ENCODE peak calls at places on chromosome 5, in nine cellular contexts. J, I, L, X, Z, A, Y, K and U are unnamed samples.
A peak's percentile ranks its signal among the peaks of the same experiment; 100 is the strongest.

GRCh38 chr5:123454236-123454911 is 31.2 kb upstream of the CEP120 start:
- DNase-seq in J (peak; percentile 36), I (peak; percentile 60), L (peak; percentile 12), X (no peak), Z (no peak), A (peak; percentile 36), Y (no peak), K (no peak), U (peak; percentile 58)

GRCh38 chr5:143208365-143208641 is 195.2 kb downstream of the NR3C1 start:
- DNase-seq in J (no peak), I (no peak), L (no peak), X (no peak), Z (no peak), A (no peak), Y (no peak), K (no peak), U (no peak)

GRCh38 chr5:169629847-169630548 is 7.1 kb upstream of the DOCK2 start:
- DNase-seq in J (peak; percentile 86), I (no peak), L (peak; percentile 29), X (peak; percentile 90), Z (no peak), A (peak; percentile 81), Y (peak; percentile 89), K (no peak), U (peak; percentile 58)

GRCh38 chr5:173242675-173243085 is 7.7 kb upstream of the NKX2-5 start:
- DNase-seq in J (no peak), I (no peak), L (no peak), X (no peak), Z (no peak), A (no peak), Y (no peak), K (no peak), U (no peak)

GRCh38 chr5:32613050-32613672 is 27.8 kb downstream of the SUB1 start:
- DNase-seq in J (peak; percentile 87), I (peak; percentile 87), L (peak; percentile 51), X (peak; percentile 73), Z (peak; percentile 74), A (peak; percentile 86), Y (peak; percentile 78), K (peak; percentile 79), U (peak; percentile 66)

GRCh38 chr5:59724482-59725392 is 168.8 kb downstream of the PDE4D start:
- DNase-seq in J (peak; percentile 58), I (peak; percentile 59), L (peak; percentile 35), X (peak; percentile 45), Z (no peak), A (peak; percentile 80), Y (peak; percentile 59), K (no peak), U (peak; percentile 50)

GRCh38 chr5:125467222-125467621 is 720.8 kb upstream of the ZNF608 start:
- DNase-seq in J (no peak), I (no peak), L (no peak), X (no peak), Z (no peak), A (no peak), Y (no peak), K (no peak), U (no peak)

GRCh38 chr5:54249210-54250028 is 61.0 kb downstream of the ARL15 start:
- DNase-seq in J (peak; percentile 19), I (peak; percentile 11), L (no peak), X (peak; percentile 59), Z (no peak), A (no peak), Y (peak; percentile 19), K (no peak), U (no peak)

GRCh38 chr5:158123595-158123994 is 264.6 kb upstream of the CLINT1 start:
- DNase-seq in J (no peak), I (no peak), L (no peak), X (no peak), Z (no peak), A (no peak), Y (no peak), K (no peak), U (no peak)

GRCh38 chr5:16552666-16553343 is 64.0 kb downstream of the RETREG1 start:
- DNase-seq in J (peak; percentile 95), I (peak; percentile 61), L (peak; percentile 62), X (peak; percentile 72), Z (peak; percentile 86), A (peak; percentile 74), Y (peak; percentile 62), K (peak; percentile 28), U (peak; percentile 64)

GRCh38 chr5:122053181-122054109 is 24.6 kb downstream of the LOX start:
- DNase-seq in J (no peak), I (no peak), L (no peak), X (peak; percentile 60), Z (no peak), A (peak; percentile 57), Y (peak; percentile 55), K (peak; percentile 31), U (no peak)

GRCh38 chr5:127392762-127393161 is 102.2 kb downstream of the MEGF10 start:
- DNase-seq in J (no peak), I (no peak), L (no peak), X (no peak), Z (no peak), A (no peak), Y (no peak), K (no peak), U (no peak)

GRCh38 chr5:140764177-140765020 is 21.5 kb upstream of the PCDHA1 start:
- DNase-seq in J (no peak), I (no peak), L (no peak), X (no peak), Z (no peak), A (no peak), Y (no peak), K (no peak), U (peak; percentile 0)

GRCh38 chr5:65172486-65173129 is 309.1 kb downstream of the ADAMTS6 start:
- DNase-seq in J (no peak), I (peak; percentile 2), L (peak; percentile 96), X (peak; percentile 74), Z (no peak), A (peak; percentile 62), Y (peak; percentile 95), K (no peak), U (peak; percentile 97)

GRCh38 chr5:77697692-77698091 is 59.2 kb upstream of the OTP start:
- DNase-seq in J (no peak), I (no peak), L (no peak), X (no peak), Z (no peak), A (no peak), Y (no peak), K (no peak), U (no peak)

GRCh38 chr5:65395526-65396155 is 86.1 kb downstream of the ADAMTS6 start:
- DNase-seq in J (no peak), I (no peak), L (peak; percentile 23), X (peak; percentile 45), Z (no peak), A (peak; percentile 46), Y (peak; percentile 49), K (no peak), U (peak; percentile 15)

GRCh38 chr5:153619706-153620105 is 129.2 kb downstream of the GRIA1 start:
- DNase-seq in J (peak; percentile 19), I (peak; percentile 2), L (peak; percentile 64), X (peak; percentile 31), Z (no peak), A (peak; percentile 18), Y (peak; percentile 63), K (no peak), U (peak; percentile 94)

GRCh38 chr5:178516836-178517235 is 73.4 kb downstream of the COL23A1 start:
- DNase-seq in J (no peak), I (no peak), L (no peak), X (no peak), Z (no peak), A (no peak), Y (no peak), K (no peak), U (no peak)

GRCh38 chr5:130231786-130232185 is 327.5 kb downstream of the CHSY3 start:
- DNase-seq in J (no peak), I (no peak), L (peak; percentile 51), X (no peak), Z (no peak), A (no peak), Y (no peak), K (no peak), U (no peak)

GRCh38 chr5:151002250-151002649 is 18.1 kb upstream of the GPX3 start:
- DNase-seq in J (peak; percentile 70), I (peak; percentile 25), L (peak; percentile 36), X (peak; percentile 52), Z (no peak), A (peak; percentile 63), Y (peak; percentile 58), K (no peak), U (peak; percentile 57)

GRCh38 chr5:5584236-5584749 is 161.8 kb downstream of the ICE1 start:
- DNase-seq in J (no peak), I (no peak), L (no peak), X (no peak), Z (no peak), A (no peak), Y (no peak), K (no peak), U (no peak)
- H3K4me3 ChIP-seq in J (no peak overlapping the region), I (no peak overlapping the region), L (no peak overlapping the region), X (no peak overlapping the region), Z (no peak overlapping the region), A (no peak overlapping the region), Y (no peak overlapping the region), K (no peak overlapping the region), U (no peak overlapping the region)

DNA sequence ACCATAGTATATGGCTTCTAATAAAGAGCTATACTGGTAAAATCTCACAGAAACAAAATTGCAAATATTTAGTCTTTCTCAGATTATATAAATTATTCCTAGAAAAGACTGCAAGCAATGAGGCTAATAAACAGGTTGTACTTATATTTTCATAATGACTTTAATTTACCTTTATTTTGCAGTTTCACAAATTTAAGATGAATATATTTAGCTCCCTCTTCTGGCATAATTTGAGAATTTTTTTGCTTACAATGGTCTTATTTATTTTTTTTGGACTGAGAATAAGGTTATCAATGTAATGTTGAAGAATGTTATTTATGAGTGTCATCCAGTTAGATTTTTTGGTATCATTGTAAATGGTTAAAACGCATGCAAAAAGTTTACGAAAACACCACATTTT is 56.7 kb downstream of the PIK3R1 start:
- DNase-seq in J (peak; percentile 39), I (no peak), L (no peak), X (no peak), Z (no peak), A (peak; percentile 37), Y (no peak), K (no peak), U (no peak)
- TF ChIP-seq CTCF in J (peak; percentile 43), I (no peak), L (peak; percentile 27), X (peak; percentile 52), Z (peak; percentile 41), A (peak; percentile 37), Y (peak; percentile 32), K (no peak), U (no peak)

DNA sequence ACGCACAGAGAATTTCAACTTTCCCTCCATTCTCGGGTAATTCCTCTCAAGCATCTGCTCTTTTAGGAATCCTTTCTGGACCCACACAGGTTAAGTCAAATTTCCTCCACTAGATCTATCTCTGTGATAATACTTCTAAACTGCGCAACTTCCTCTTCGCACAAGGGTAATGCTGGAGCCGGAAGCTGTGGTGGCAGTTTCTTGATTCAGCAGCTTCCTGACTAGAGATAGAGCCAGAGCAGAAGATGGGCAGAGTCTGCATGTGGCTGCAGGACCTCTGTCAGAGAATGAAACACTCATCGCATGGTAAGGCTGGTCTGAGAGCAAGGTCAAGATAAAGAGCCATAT is 11.1 kb upstream of the CDC42SE2 start:
- DNase-seq in J (no peak), I (peak; percentile 97), L (no peak), X (no peak), Z (no peak), A (peak; percentile 36), Y (no peak), K (peak; percentile 29), U (no peak)
- H3K4me3 ChIP-seq in J (no peak overlapping the region), I (peak overlapping the region; percentile 58), L (no peak overlapping the region), X (no peak overlapping the region), Z (no peak overlapping the region), A (no peak overlapping the region), Y (no peak overlapping the region), K (no peak overlapping the region), U (no peak overlapping the region)

GRCh38 chr5:110040178-110040577 is 350.5 kb downstream of the MAN2A1 start:
- DNase-seq in J (peak; percentile 33), I (no peak), L (no peak), X (no peak), Z (no peak), A (no peak), Y (peak; percentile 20), K (no peak), U (no peak)
- TF ChIP-seq CTCF in J (peak; percentile 43), I (no peak), L (peak; percentile 38), X (peak; percentile 25), Z (no peak), A (no peak), Y (peak; percentile 34), K (no peak), U (peak; percentile 25)